ENCODE peak calls at places on chromosomes 16 and 17, in six cellular contexts. One of them, this sample, is unnamed.

GRCh38 chr17:8872705-8873426 is 5.4 kb upstream of the PIK3R6 start:
- DNase-seq in mesenchymal stem cell: no peak
- DNase-seq in IMR-90: no peak
- DNase-seq in neuronal stem cell: no peak
- DNase-seq in H1: no peak
- DNase-seq in H9: no peak
- DNase-seq in this sample: no peak

GRCh38 chr16:12900599-12901203 is 697 bp upstream of the SHISA9 start:
- DNase-seq in H9: peak; percentile 36
- DNase-seq in mesenchymal stem cell: no peak
- DNase-seq in neuronal stem cell: no peak
- DNase-seq in H1: no peak
- DNase-seq in IMR-90: no peak
- DNase-seq in this sample: peak; percentile 23

GRCh38 chr16:48503779-48504178 is 106.2 kb downstream of the N4BP1 start:
- DNase-seq in H9: no peak
- DNase-seq in H1: no peak
- DNase-seq in IMR-90: peak; percentile 89
- DNase-seq in mesenchymal stem cell: no peak
- DNase-seq in neuronal stem cell: no peak
- DNase-seq in this sample: no peak

GRCh38 chr17:34899892-34900291 is 61.4 kb downstream of the CCT6B start:
- DNase-seq in IMR-90: no peak
- DNase-seq in H9: no peak
- DNase-seq in H1: no peak
- DNase-seq in neuronal stem cell: no peak
- DNase-seq in mesenchymal stem cell: no peak
- DNase-seq in this sample: no peak

GRCh38 chr17:42484304-42484703 is 25.6 kb downstream of the ATP6V0A1 start:
- DNase-seq in mesenchymal stem cell: no peak
- DNase-seq in H1: no peak
- DNase-seq in IMR-90: no peak
- DNase-seq in H9: no peak
- DNase-seq in neuronal stem cell: no peak
- DNase-seq in this sample: no peak

GRCh38 chr17:70307430-70307829 is 138.1 kb downstream of the KCNJ2 start:
- DNase-seq in IMR-90: peak; percentile 77
- DNase-seq in mesenchymal stem cell: no peak
- DNase-seq in H1: no peak
- DNase-seq in neuronal stem cell: no peak
- DNase-seq in H9: no peak
- DNase-seq in this sample: no peak

GRCh38 chr17:64572682-64573154 is 65.9 kb downstream of the CEP95 start:
- DNase-seq in mesenchymal stem cell: peak; percentile 86
- DNase-seq in neuronal stem cell: no peak
- DNase-seq in H1: no peak
- DNase-seq in H9: no peak
- DNase-seq in IMR-90: peak; percentile 61
- DNase-seq in this sample: peak; percentile 56

GRCh38 chr17:29018788-29019474 is 13.1 kb upstream of the SEZ6 start:
- DNase-seq in IMR-90: no peak
- DNase-seq in H9: no peak
- DNase-seq in neuronal stem cell: no peak
- DNase-seq in mesenchymal stem cell: no peak
- DNase-seq in H1: no peak
- DNase-seq in this sample: peak; percentile 73

GRCh38 chr16:57578521-57579360 is 36.3 kb downstream of the ADGRG5 start:
- DNase-seq in mesenchymal stem cell: no peak
- DNase-seq in H9: peak; percentile 12
- DNase-seq in neuronal stem cell: no peak
- DNase-seq in H1: no peak
- DNase-seq in IMR-90: no peak
- DNase-seq in this sample: no peak

GRCh38 chr16:19338335-19338734 is 52.8 kb downstream of the CLEC19A start:
- DNase-seq in H1: no peak
- DNase-seq in IMR-90: no peak
- DNase-seq in H9: no peak
- DNase-seq in neuronal stem cell: no peak
- DNase-seq in mesenchymal stem cell: no peak
- DNase-seq in this sample: peak; percentile 46

GRCh38 chr17:82200743-82201497 is 11.7 kb downstream of the CCDC57 start:
- DNase-seq in neuronal stem cell: no peak
- DNase-seq in IMR-90: no peak
- DNase-seq in H1: no peak
- DNase-seq in mesenchymal stem cell: peak; percentile 67
- DNase-seq in H9: no peak
- DNase-seq in this sample: no peak

GRCh38 chr16:31694461-31694860 is 166.8 kb downstream of the AHSP start:
- DNase-seq in mesenchymal stem cell: no peak
- DNase-seq in H1: no peak
- DNase-seq in H9: no peak
- DNase-seq in neuronal stem cell: no peak
- DNase-seq in IMR-90: no peak
- DNase-seq in this sample: no peak
- H3K23ac ChIP-seq in mesenchymal stem cell: no peak overlapping the region
- H3K23ac ChIP-seq in H1: no peak overlapping the region
- H3K23ac ChIP-seq in H9: no peak overlapping the region
- H3K23ac ChIP-seq in neuronal stem cell: peak overlapping the region; percentile 16
- H3K23ac ChIP-seq in IMR-90: no peak overlapping the region
- H3K23ac ChIP-seq in this sample: no peak overlapping the region

GRCh38 chr17:7315570-7316243 is 547 bp upstream of the GPS2 start:
- DNase-seq in neuronal stem cell: no peak
- DNase-seq in mesenchymal stem cell: no peak
- DNase-seq in IMR-90: no peak
- DNase-seq in H9: no peak
- DNase-seq in H1: no peak
- DNase-seq in this sample: no peak
- H2AK5ac ChIP-seq in neuronal stem cell: peak overlapping the region; percentile 87
- H2AK5ac ChIP-seq in mesenchymal stem cell: peak overlapping the region; percentile 50
- H2AK5ac ChIP-seq in IMR-90: peak overlapping the region; percentile 48
- H2AK5ac ChIP-seq in H9: no peak overlapping the region
- H2AK5ac ChIP-seq in H1: no peak overlapping the region
- H2AK5ac ChIP-seq in this sample: no peak overlapping the region

GRCh38 chr17:52965856-52966255 is 807.3 kb upstream of the CA10 start:
- DNase-seq in IMR-90: no peak
- DNase-seq in neuronal stem cell: no peak
- DNase-seq in H9: no peak
- DNase-seq in mesenchymal stem cell: no peak
- DNase-seq in H1: no peak
- DNase-seq in this sample: no peak
- H3K23ac ChIP-seq in IMR-90: no peak overlapping the region
- H3K23ac ChIP-seq in neuronal stem cell: no peak overlapping the region
- H3K23ac ChIP-seq in H9: no peak overlapping the region
- H3K23ac ChIP-seq in mesenchymal stem cell: no peak overlapping the region
- H3K23ac ChIP-seq in H1: no peak overlapping the region
- H3K23ac ChIP-seq in this sample: no peak overlapping the region

GRCh38 chr16:46918905-46919792 is 35.0 kb downstream of the GPT2 start:
- DNase-seq in H1: no peak
- DNase-seq in mesenchymal stem cell: peak; percentile 22
- DNase-seq in H9: no peak
- DNase-seq in IMR-90: no peak
- DNase-seq in neuronal stem cell: peak; percentile 69
- DNase-seq in this sample: no peak

GRCh38 chr16:46922239-46922638 is 38.1 kb downstream of the GPT2 start:
- DNase-seq in neuronal stem cell: no peak
- DNase-seq in IMR-90: no peak
- DNase-seq in H9: no peak
- DNase-seq in mesenchymal stem cell: no peak
- DNase-seq in H1: no peak
- DNase-seq in this sample: no peak

GRCh38 chr16:46918400-46918799 is 34.2 kb downstream of the GPT2 start:
- DNase-seq in mesenchymal stem cell: no peak
- DNase-seq in H9: no peak
- DNase-seq in IMR-90: no peak
- DNase-seq in H1: no peak
- DNase-seq in neuronal stem cell: no peak
- DNase-seq in this sample: no peak

GRCh38 chr16:46923513-46924295 is 39.5 kb downstream of the GPT2 start:
- DNase-seq in H1: no peak
- DNase-seq in neuronal stem cell: no peak
- DNase-seq in mesenchymal stem cell: no peak
- DNase-seq in IMR-90: peak; percentile 33
- DNase-seq in H9: no peak
- DNase-seq in this sample: no peak

GRCh38 chr16:46920402-46921068 is 36.4 kb downstream of the GPT2 start:
- DNase-seq in H9: no peak
- DNase-seq in mesenchymal stem cell: no peak
- DNase-seq in H1: no peak
- DNase-seq in IMR-90: no peak
- DNase-seq in neuronal stem cell: no peak
- DNase-seq in this sample: no peak
- H2AK5ac ChIP-seq in H9: no peak overlapping the region
- H2AK5ac ChIP-seq in mesenchymal stem cell: no peak overlapping the region
- H2AK5ac ChIP-seq in H1: no peak overlapping the region
- H2AK5ac ChIP-seq in IMR-90: no peak overlapping the region
- H2AK5ac ChIP-seq in neuronal stem cell: no peak overlapping the region
- H2AK5ac ChIP-seq in this sample: no peak overlapping the region

GRCh38 chr16:77744136-77744535 is 21.8 kb downstream of the NUDT7 start:
- DNase-seq in H1: no peak
- DNase-seq in H9: no peak
- DNase-seq in IMR-90: peak; percentile 35
- DNase-seq in mesenchymal stem cell: no peak
- DNase-seq in neuronal stem cell: no peak
- DNase-seq in this sample: no peak
- H3K23ac ChIP-seq in H1: no peak overlapping the region
- H3K23ac ChIP-seq in H9: no peak overlapping the region
- H3K23ac ChIP-seq in IMR-90: no peak overlapping the region
- H3K23ac ChIP-seq in mesenchymal stem cell: no peak overlapping the region
- H3K23ac ChIP-seq in neuronal stem cell: no peak overlapping the region
- H3K23ac ChIP-seq in this sample: no peak overlapping the region

GRCh38 chr17:81043725-81044427 is 8.9 kb downstream of the BAIAP2 start:
- DNase-seq in IMR-90: no peak
- DNase-seq in neuronal stem cell: no peak
- DNase-seq in H1: peak; percentile 33
- DNase-seq in H9: peak; percentile 83
- DNase-seq in mesenchymal stem cell: peak; percentile 59
- DNase-seq in this sample: peak; percentile 90
- H2AK5ac ChIP-seq in IMR-90: peak overlapping the region; percentile 59
- H2AK5ac ChIP-seq in neuronal stem cell: peak overlapping the region; percentile 71
- H2AK5ac ChIP-seq in H1: no peak overlapping the region
- H2AK5ac ChIP-seq in H9: no peak overlapping the region
- H2AK5ac ChIP-seq in mesenchymal stem cell: peak overlapping the region; percentile 90
- H2AK5ac ChIP-seq in this sample: no peak overlapping the region

DNA sequence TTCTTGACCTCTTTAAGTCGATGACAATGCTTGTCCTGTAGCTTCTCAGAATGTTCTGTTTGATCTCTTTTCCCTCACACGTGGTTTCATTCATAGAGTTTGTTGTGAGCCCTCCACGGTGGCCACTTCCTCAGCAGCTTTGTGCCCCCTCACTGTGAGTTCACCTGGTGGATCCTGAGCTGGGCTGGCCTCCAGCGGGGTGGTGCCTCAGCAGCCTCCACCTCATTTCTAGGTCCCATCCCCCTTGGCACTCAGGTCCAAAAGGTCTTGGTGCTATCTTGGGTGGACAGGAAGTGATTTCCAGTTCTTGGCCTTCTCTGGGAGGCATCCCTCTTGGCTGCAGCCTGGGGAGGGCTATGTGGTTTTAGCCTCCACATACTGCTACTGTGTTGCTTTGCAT is 203.2 kb upstream of the WSCD1 start:
- DNase-seq in mesenchymal stem cell: no peak
- DNase-seq in H1: no peak
- DNase-seq in neuronal stem cell: no peak
- DNase-seq in H9: peak; percentile 23
- DNase-seq in IMR-90: no peak
- DNase-seq in this sample: no peak
- H3K23ac ChIP-seq in mesenchymal stem cell: no peak overlapping the region
- H3K23ac ChIP-seq in H1: no peak overlapping the region
- H3K23ac ChIP-seq in neuronal stem cell: peak overlapping the region; percentile 66
- H3K23ac ChIP-seq in H9: no peak overlapping the region
- H3K23ac ChIP-seq in IMR-90: no peak overlapping the region
- H3K23ac ChIP-seq in this sample: no peak overlapping the region